ENCODE peak calls at places on chromosomes 5 and 9, in five cellular contexts. X is upper lobe of left lung, K is sigmoid colon, H is K562, Z is A549. U is an unnamed sample.

GRCh38 chr5:166758151-166758550 is 1533.3 kb upstream of the WWC1 start:
- DNase-seq in X (no peak), K (no peak), H (no peak), Z (no peak), U (no peak)

GRCh38 chr9:9949948-9950347 is 662.9 kb downstream of the PTPRD start:
- DNase-seq in X (no peak), K (no peak), H (no peak), Z (no peak), U (no peak)

GRCh38 chr9:126857261-126857960 is 3.0 kb upstream of the ZBTB34 start:
- DNase-seq in X (no peak), K (no peak), H (no peak), Z (no peak), U (no peak)

GRCh38 chr9:127397722-127398647 is 1.0 kb downstream of the SLC2A8 start:
- DNase-seq in X (peak; percentile 43), K (peak; percentile 77), H (peak; percentile 50), Z (peak; percentile 63), U (peak; percentile 75)

GRCh38 chr5:109529987-109530386 is 120.2 kb upstream of the PJA2 start:
- DNase-seq in X (no peak), K (no peak), H (no peak), Z (no peak), U (no peak)

GRCh38 chr9:93680445-93681315 is 104.3 kb downstream of the PHF2 start:
- DNase-seq in X (no peak), K (peak; percentile 54), H (no peak), Z (no peak), U (peak; percentile 12)

GRCh38 chr5:14153932-14154646 is 10.9 kb downstream of the TRIO start:
- DNase-seq in X (peak; percentile 84), K (peak; percentile 93), H (no peak), Z (no peak), U (peak; percentile 49)

GRCh38 chr5:178424141-178424855 is 165.9 kb downstream of the COL23A1 start:
- DNase-seq in X (no peak), K (no peak), H (no peak), Z (no peak), U (no peak)

GRCh38 chr9:134960701-134961181 is 43.0 kb upstream of the FCN1 start:
- DNase-seq in X (no peak), K (peak; percentile 25), H (no peak), Z (no peak), U (peak; percentile 10)

GRCh38 chr9:136407911-136408310 is 2.5 kb downstream of the ENTR1 start:
- DNase-seq in X (no peak), K (no peak), H (no peak), Z (no peak), U (no peak)

GRCh38 chr5:42807722-42808447 is 3.8 kb downstream of the SELENOP start:
- DNase-seq in X (peak; percentile 33), K (no peak), H (peak; percentile 32), Z (no peak), U (no peak)

GRCh38 chr9:114288233-114289051 is 34.5 kb upstream of the ORM1 start:
- DNase-seq in X (peak; percentile 19), K (peak; percentile 57), H (no peak), Z (peak; percentile 56), U (peak; percentile 22)

DNA sequence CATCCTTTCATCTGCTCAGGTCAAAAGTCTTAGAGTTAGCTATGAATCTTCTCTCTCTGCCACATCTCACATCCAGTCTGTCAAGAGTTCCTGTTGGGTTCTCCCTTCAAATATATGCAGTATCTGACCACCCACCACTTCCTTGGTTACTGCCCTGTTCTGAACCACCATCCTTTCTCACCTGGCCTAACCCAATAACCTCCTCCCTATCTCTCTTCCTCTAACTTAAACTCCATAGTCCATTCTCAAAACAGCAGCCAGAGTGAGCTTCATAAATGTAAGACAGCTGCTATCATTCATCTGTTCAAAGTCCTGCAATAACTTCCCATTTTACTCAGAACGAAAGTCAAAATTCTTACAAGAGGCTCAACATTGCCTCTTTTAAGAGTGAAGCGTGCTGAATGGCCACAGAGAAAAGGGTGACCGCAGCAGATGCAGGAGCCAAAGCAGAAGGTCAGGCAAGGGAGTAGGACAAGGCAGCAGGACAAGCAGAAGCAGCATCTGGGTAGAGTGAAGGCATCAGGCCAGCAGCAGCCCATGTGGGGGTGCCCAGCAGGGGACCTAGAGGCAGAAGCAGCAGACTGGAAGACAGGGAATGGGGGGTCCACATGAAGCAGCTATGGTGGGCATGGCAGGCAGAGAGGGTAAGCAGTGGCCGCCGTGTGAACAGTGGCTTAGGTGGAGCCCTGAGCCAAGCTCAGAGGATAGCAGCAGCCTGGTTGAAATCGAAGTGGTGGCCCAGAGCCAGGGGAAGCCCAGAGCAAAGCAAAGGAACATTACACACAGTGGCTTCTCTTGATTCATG is 39.3 kb upstream of the CDC42SE2 start:
- DNase-seq in X (peak; percentile 35), K (no peak), H (no peak), Z (no peak), U (no peak)
- TF ChIP-seq EP300 in X (no peak), K (no peak), H (no peak), Z (no peak), U (no peak)

GRCh38 chr9:116504893-116505480 is 182.1 kb upstream of the TRIM32 start:
- DNase-seq in X (no peak), K (no peak), H (no peak), Z (no peak), U (no peak)
- TF ChIP-seq POLR2A in X (no peak), K (no peak), H (no peak), Z (no peak), U (no peak)

GRCh38 chr5:154038604-154039457 is at the start of the genes FAM114A2 and MFAP3:
- DNase-seq in X (peak; percentile 94), K (peak; percentile 93), H (peak; percentile 94), Z (peak; percentile 95), U (peak; percentile 79)
- TF ChIP-seq EP300 in X (no peak), K (no peak), H (peak; percentile 10), Z (peak; percentile 17), U (no peak)

DNA sequence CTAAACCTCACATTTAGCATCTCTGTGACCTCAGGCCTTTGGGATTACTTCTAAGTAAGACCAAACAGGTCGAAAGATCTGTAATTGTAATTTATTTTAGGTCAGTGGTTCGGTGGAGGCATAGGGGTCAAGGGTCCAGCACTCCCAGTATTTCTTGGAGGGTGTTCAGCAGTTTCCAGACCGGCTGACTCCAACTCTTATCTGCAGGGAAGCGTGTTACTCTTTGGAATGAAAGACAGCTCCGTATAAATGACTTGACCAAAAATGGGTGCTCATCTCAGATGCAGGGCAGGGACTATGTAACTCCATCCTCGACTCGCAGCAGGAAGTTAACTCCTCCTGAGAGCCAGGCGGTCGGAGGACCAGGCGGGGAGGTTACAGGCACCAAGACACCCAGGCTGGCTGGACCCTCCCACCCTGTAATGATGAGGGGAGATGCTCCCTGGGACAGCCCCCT is 620 bp upstream of the VPS13A start:
- DNase-seq in X (no peak), K (no peak), H (no peak), Z (no peak), U (no peak)
- TF ChIP-seq POLR2A in X (no peak), K (no peak), H (no peak), Z (no peak), U (no peak)

U was measured in ovary.